ENCODE peak calls at places on chromosomes 4 and X, in five cellular contexts. R is pancreas, I is mammary epithelial cell, N is neuronal stem cell, S is osteoblast. K is an unnamed sample. For H3K27me3, the result is how much of the 10 kb centered on the place peaks cover.

GRCh38 chr4:140349816-140350215 is 23.6 kb upstream of the SCOC start:
- DNase-seq in S (no peak), R (no peak), I (no peak), N (no peak), K (no peak)

GRCh38 chr4:41070516-41071281 is 143.6 kb downstream of the APBB2 start:
- DNase-seq in I (no peak), S (no peak), N (no peak), R (no peak), K (no peak)

GRCh38 chr4:38857354-38858096 is 908 bp upstream of the TLR6 start:
- DNase-seq in S (peak), R (no peak), I (peak), N (no peak), K (no peak)

GRCh38 chr4:153008578-153009199 is 72.6 kb downstream of the FHDC1 start:
- DNase-seq in R (no peak), N (no peak), S (no peak), I (no peak), K (no peak)

GRCh38 chr4:40577588-40578253 is 51.9 kb downstream of the RBM47 start:
- DNase-seq in R (no peak), N (no peak), S (no peak), I (no peak), K (no peak)

GRCh38 chr4:39085891-39086290 is 23.9 kb downstream of the KLHL5 start:
- DNase-seq in N (no peak), I (peak), R (no peak), S (peak), K (no peak)

GRCh38 chr4:627751-628150 is 2.4 kb downstream of the PDE6B start:
- DNase-seq in S (no peak), I (no peak), R (no peak), N (no peak), K (no peak)

GRCh38 chrX:72314242-72314641 is 8.5 kb upstream of the CITED1 start:
- DNase-seq in I (no peak), N (no peak), S (peak), R (no peak), K (no peak)

GRCh38 chr4:6116696-6117285 is 83.6 kb downstream of the JAKMIP1 start:
- DNase-seq in N (no peak), S (no peak), R (peak), I (no peak), K (no peak)

GRCh38 chr4:99669084-99669483 is 11.5 kb upstream of the C4orf54 start:
- DNase-seq in I (no peak), R (no peak), S (no peak), N (no peak), K (no peak)

GRCh38 chr4:41670982-41671381 is 77.5 kb downstream of the PHOX2B start:
- DNase-seq in N (no peak), I (no peak), S (no peak), R (no peak), K (no peak)

GRCh38 chrX:20531667-20532066 is 265.0 kb upstream of the RPS6KA3 start:
- DNase-seq in S (no peak), R (no peak), N (no peak), I (no peak), K (no peak)

GRCh38 chrX:118519411-118520205 is 24.0 kb downstream of the DOCK11 start:
- DNase-seq in S (no peak), N (no peak), I (peak), R (no peak), K (no peak)

GRCh38 chr4:70326052-70326451 is 8.7 kb upstream of the CABS1 start:
- DNase-seq in R (no peak), S (no peak), N (no peak), I (no peak), K (no peak)

GRCh38 chr4:85842540-85842939 is 367.6 kb downstream of the ARHGAP24 start:
- DNase-seq in N (no peak), I (no peak), S (no peak), R (no peak), K (no peak)

GRCh38 chrX:9183481-9183880 is 149.6 kb upstream of the FAM9B start:
- DNase-seq in R (no peak), S (no peak), I (no peak), N (no peak), K (no peak)

GRCh38 chr4:13656569-13656988 is 29.1 kb upstream of the BOD1L1 start:
- DNase-seq in R (peak), N (peak), S (peak), I (peak), K (peak)

GRCh38 chrX:54473993-54474859 is 21.8 kb downstream of the FGD1 start:
- DNase-seq in N (no peak), R (no peak), I (peak), S (peak), K (no peak)

GRCh38 chr4:165873298-165874071 is 448 bp downstream of the TLL1 start:
- DNase-seq in N (peak), I (peak), R (peak), S (peak), K (no peak)

GRCh38 chrX:23394421-23394820 is 59.8 kb downstream of the PTCHD1 start:
- DNase-seq in I (peak), N (no peak), R (no peak), S (no peak), K (no peak)

GRCh38 chr4:137531951-137532868 is at the start of gene PCDH18:
- DNase-seq in N (peak), I (peak), R (peak), S (peak), K (peak)

GRCh38 chrX:110915120-110915519 is 119.5 kb upstream of the CHRDL1 start:
- DNase-seq in I (peak), S (no peak), R (no peak), N (no peak), K (no peak)

GRCh38 chrX:38403834-38404233 is 51.4 kb downstream of the OTC start:
- DNase-seq in R (no peak), S (no peak), I (no peak), N (no peak), K (no peak)

GRCh38 chr4:3332498-3332897 is 39.7 kb downstream of the RGS12 start:
- DNase-seq in N (no peak), S (no peak), R (no peak), I (no peak), K (no peak)

GRCh38 chrX:152635941-152636340 is 1.8 kb upstream of the GABRQ start:
- DNase-seq in I (peak), R (no peak), N (peak), S (peak), K (no peak)

GRCh38 chr4:115274545-115274944 is 161.1 kb upstream of the NDST4 start:
- DNase-seq in S (no peak), R (no peak), N (no peak), I (no peak), K (no peak)

GRCh38 chr4:145511913-145512522 is 30.4 kb downstream of the SMAD1 start:
- DNase-seq in R (no peak), I (peak), S (no peak), N (no peak), K (no peak)

GRCh38 chr4:125323547-125324100 is 8.9 kb downstream of the FAT4 start:
- DNase-seq in S (peak), N (no peak), I (peak), R (no peak), K (no peak)

GRCh38 chrX:123550829-123551228 is 182.0 kb downstream of the THOC2 start:
- DNase-seq in N (no peak), S (no peak), I (no peak), R (no peak), K (no peak)

GRCh38 chrX:8846271-8846670 is 45.1 kb upstream of the FAM9A start:
- DNase-seq in R (no peak), I (no peak), S (no peak), N (no peak), K (no peak)

GRCh38 chr4:37423310-37423709 is 178.8 kb downstream of the NWD2 start:
- DNase-seq in S (no peak), N (no peak), I (no peak), R (no peak), K (no peak)

GRCh38 chr4:153115322-153116100 is 88.7 kb upstream of the TRIM2 start:
- DNase-seq in N (no peak), R (no peak), I (peak), S (peak), K (no peak)

GRCh38 chrX:13101439-13102139 is 57.2 kb upstream of the FAM9C start:
- DNase-seq in S (no peak), R (no peak), I (peak), N (no peak), K (no peak)

GRCh38 chr4:53654300-53654758 is 63.0 kb upstream of the LNX1 start:
- DNase-seq in I (peak), N (no peak), S (peak), R (no peak), K (no peak)

GRCh38 chr4:147513952-147514351 is 33.1 kb downstream of the EDNRA start:
- DNase-seq in I (no peak), N (no peak), R (no peak), S (no peak), K (no peak)

GRCh38 chr4:174739576-174739975 is 89.5 kb downstream of the GLRA3 start:
- DNase-seq in N (no peak), R (no peak), I (no peak), S (no peak), K (no peak)

GRCh38 chr4:98648602-98649001 is 9.8 kb downstream of the TSPAN5 start:
- DNase-seq in N (no peak), I (no peak), S (no peak), R (no peak), K (peak)

GRCh38 chrX:73577368-73577767 is 14.4 kb downstream of the CHIC1 start:
- DNase-seq in S (no peak), N (peak), I (peak), R (no peak), K (no peak)

GRCh38 chr4:80492761-80493160 is 157.2 kb downstream of the CFAP299 start:
- DNase-seq in S (no peak), R (no peak), I (peak), N (no peak), K (no peak)
- H3K27ac ChIP-seq in S (no peak), R (no peak), I (no peak), N (no peak), K (no peak)

DNA sequence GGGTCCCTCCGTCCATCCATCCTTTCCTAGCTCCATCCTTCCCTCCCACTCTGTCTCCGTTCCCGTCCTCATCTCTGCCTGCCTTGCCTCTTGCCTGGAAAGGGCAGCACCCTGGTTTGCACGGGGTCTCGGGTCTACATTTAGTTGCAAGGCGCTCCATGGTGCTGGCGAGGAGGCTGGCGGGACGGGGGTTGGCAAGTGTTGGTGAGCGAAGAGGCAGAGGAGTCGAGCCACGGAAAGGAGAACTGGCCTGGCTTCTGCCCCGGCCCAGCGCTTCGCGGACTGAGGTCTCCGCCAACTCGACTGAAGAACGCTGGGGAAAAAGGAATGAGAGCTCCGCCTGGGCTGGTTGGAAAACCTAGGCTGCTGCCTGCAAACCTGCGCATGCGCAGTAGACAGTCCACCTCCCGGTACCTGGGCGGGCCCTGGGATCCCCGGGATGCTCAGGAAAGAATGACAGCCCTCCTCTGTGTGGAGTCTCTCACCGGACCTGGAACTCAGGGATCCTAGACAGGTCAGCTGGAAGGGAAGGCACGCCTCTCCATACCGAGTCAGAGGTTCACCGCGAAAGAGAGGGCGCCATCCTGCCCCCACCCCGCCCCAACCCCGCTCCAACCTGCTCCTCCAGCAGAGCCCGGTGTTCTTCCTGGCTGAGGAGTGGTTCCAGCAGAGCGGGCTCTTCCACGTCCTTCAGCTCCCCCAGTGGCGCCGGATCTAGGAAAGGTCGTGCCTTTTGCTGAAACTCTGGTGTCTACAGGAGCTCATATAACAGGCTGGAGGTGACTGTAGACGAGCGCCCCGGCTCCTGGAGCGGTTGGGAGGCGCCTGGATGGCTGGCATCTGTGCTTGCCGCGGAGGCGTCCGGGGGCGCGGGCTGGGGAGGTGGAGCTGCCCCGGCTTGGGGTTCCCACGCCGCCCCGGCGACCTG is 6.0 kb downstream of the FRG2 start:
- DNase-seq in N (no peak), S (peak), R (peak), I (peak), K (no peak)
- H3K4me3 ChIP-seq in N (peak), S (no peak), R (no peak), I (no peak), K (peak)

GRCh38 chrX:112670964-112671363 is 8.8 kb downstream of the LHFPL1 start:
- DNase-seq in I (no peak), N (no peak), R (no peak), S (no peak), K (no peak)
- H3K27me3 ChIP-seq in I (under half), N (under half), R (under half), S (under half), K (half or more)

GRCh38 chr4:61301285-61301684 is 101.2 kb downstream of the ADGRL3 start:
- DNase-seq in I (no peak), S (no peak), N (no peak), R (no peak), K (no peak)
- H3K27ac ChIP-seq in I (no peak), S (no peak), N (peak), R (no peak), K (no peak)

GRCh38 chr4:141636771-141637460 is 533 bp downstream of the IL15 start:
- DNase-seq in N (peak), I (peak), R (peak), S (peak), K (no peak)

GRCh38 chr4:141636077-141636770 is at the start of gene IL15:
- DNase-seq in I (peak), S (peak), N (peak), R (peak), K (no peak)

GRCh38 chr4:141640692-141641091 is 4.3 kb downstream of the IL15 start:
- DNase-seq in N (no peak), S (no peak), R (no peak), I (no peak), K (no peak)

GRCh38 chr4:141635726-141636076 is 682 bp upstream of the IL15 start:
- DNase-seq in S (no peak), R (no peak), I (no peak), N (no peak), K (no peak)

GRCh38 chr4:141637565-141637964 is 1.2 kb downstream of the IL15 start:
- DNase-seq in S (peak), R (no peak), N (no peak), I (no peak), K (no peak)
- H3K4me3 ChIP-seq in S (peak), R (peak), N (no peak), I (peak), K (no peak)

DNA sequence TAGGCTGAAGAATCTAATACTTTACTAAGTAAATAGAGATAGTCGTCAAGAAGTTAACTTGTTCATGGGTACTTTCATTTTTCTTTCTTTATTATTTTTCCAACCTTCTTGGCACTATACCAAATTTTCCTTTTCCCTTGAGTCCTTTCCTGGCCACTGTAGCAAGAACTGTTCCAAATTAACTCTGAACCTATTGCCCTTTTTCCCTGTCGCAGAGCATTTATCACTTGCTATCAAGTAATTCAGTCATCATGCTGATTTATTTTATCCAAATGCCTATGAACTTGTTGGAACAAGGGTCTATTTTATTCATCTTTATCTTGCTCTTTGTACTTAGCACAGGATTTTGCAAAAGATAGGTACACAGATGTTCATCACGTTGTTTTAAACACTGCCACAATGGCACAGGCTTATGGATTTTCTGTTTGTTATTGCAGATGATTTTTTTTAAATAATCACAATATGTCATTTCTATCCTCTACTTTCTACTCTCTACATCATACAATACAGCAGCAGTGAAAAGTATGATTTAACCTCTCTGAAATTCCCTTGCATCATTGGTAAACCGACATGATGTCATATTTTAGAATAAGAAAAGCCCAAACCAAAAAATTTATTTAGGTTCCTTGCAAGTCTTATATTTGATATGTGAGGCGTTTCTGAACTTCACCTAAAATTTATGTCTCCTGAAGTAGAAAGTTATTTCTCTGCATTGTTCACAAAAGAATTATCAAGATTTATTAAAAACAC is 2352.3 kb downstream of the PCDH7 start:
- DNase-seq in R (no peak), N (no peak), S (no peak), I (no peak), K (no peak)
- H3K27me3 ChIP-seq in R (under half), N (under half), S (under half), I (under half), K (under half)

GRCh38 chr4:122015203-122015602 is 63.3 kb upstream of the TRPC3 start:
- DNase-seq in I (no peak), S (no peak), N (no peak), R (no peak), K (no peak)
- H3K27ac ChIP-seq in I (no peak), S (no peak), N (no peak), R (no peak), K (no peak)

K was measured in dorsolateral prefrontal cortex.